ENCODE peak calls at places on chromosome 6, in nine cellular contexts. I is HFF-Myc; P is RWPE2; M is nephron progenitor cell; N is prostate gland; R is activated CD8-positive, alpha-beta T cell treated with anti-CD3 and anti-CD28 coated beads for 36 hours; D is IMR-90; F is mesothelial cell of epicardium; U is fibroblast of pulmonary artery. J is an unnamed sample.

GRCh38 chr6:90610671-90611542 is 24.0 kb upstream of the MAP3K7 start:
- DNase-seq in R (peak; percentile 69), M (peak; percentile 69), I (no peak), P (peak; percentile 60), D (peak; percentile 4), N (peak; percentile 12), U (peak; percentile 10), F (peak; percentile 24), J (peak; percentile 87)

GRCh38 chr6:1286972-1287600 is 24.8 kb upstream of the FOXQ1 start:
- DNase-seq in F (no peak), D (peak; percentile 87), N (no peak), I (no peak), U (peak; percentile 50), P (peak; percentile 96), R (no peak), M (no peak), J (no peak)

GRCh38 chr6:105137388-105137787 is 42.4 kb downstream of the POPDC3 start:
- DNase-seq in R (no peak), N (no peak), F (no peak), U (peak; percentile 18), P (no peak), D (no peak), M (peak; percentile 30), I (no peak), J (no peak)

GRCh38 chr6:157014871-157015270 is 237.7 kb downstream of the ARID1B start:
- DNase-seq in F (no peak), M (no peak), U (no peak), I (no peak), N (no peak), R (no peak), D (no peak), P (no peak), J (no peak)

GRCh38 chr6:158018851-158019361 is 37.2 kb downstream of the SYNJ2 start:
- DNase-seq in N (no peak), D (peak; percentile 85), F (no peak), U (peak; percentile 75), P (peak; percentile 34), R (no peak), M (no peak), I (no peak), J (no peak)

GRCh38 chr6:149094934-149095341 is 222.6 kb upstream of the TAB2 start:
- DNase-seq in F (no peak), N (no peak), D (peak; percentile 48), R (peak; percentile 62), I (no peak), P (no peak), U (peak; percentile 48), M (no peak), J (no peak)

GRCh38 chr6:115668781-115669180 is 391.9 kb downstream of the FRK start:
- DNase-seq in M (no peak), F (no peak), D (no peak), P (no peak), I (no peak), U (no peak), N (no peak), R (no peak), J (no peak)

GRCh38 chr6:155414049-155414448 is 41.6 kb downstream of the NOX3 start:
- DNase-seq in U (no peak), P (no peak), M (no peak), R (no peak), D (no peak), I (no peak), F (no peak), N (no peak), J (no peak)

GRCh38 chr6:88982720-88983119 is 19.3 kb upstream of the RNGTT start:
- DNase-seq in U (peak; percentile 86), R (peak; percentile 40), D (peak; percentile 79), I (peak; percentile 69), P (no peak), N (peak; percentile 62), F (no peak), M (no peak), J (no peak)

GRCh38 chr6:551405-551804 is 105.5 kb downstream of the HUS1B start:
- DNase-seq in F (no peak), U (peak; percentile 26), D (peak; percentile 51), M (peak; percentile 32), I (peak; percentile 21), R (peak; percentile 77), N (no peak), P (no peak), J (no peak)

GRCh38 chr6:9138856-9139426 is 703.6 kb upstream of the SLC35B3 start:
- DNase-seq in N (no peak), D (peak; percentile 28), I (no peak), U (no peak), F (no peak), R (no peak), P (no peak), M (no peak), J (no peak)

GRCh38 chr6:129006685-129007514 is 124.0 kb downstream of the LAMA2 start:
- DNase-seq in U (peak; percentile 3), D (peak; percentile 1), P (no peak), I (no peak), M (no peak), R (no peak), N (no peak), F (no peak), J (no peak)

GRCh38 chr6:13614126-13614925 is 809 bp upstream of the NOL7 start:
- DNase-seq in R (peak; percentile 13), M (peak; percentile 70), I (no peak), N (peak; percentile 41), D (no peak), F (peak; percentile 31), P (no peak), U (peak; percentile 55), J (no peak)

GRCh38 chr6:16241321-16241689 is 2.9 kb downstream of the GMPR start:
- DNase-seq in R (no peak), D (no peak), U (no peak), P (no peak), I (no peak), F (no peak), M (no peak), N (no peak), J (no peak)

GRCh38 chr6:21135484-21136005 is 458.0 kb upstream of the SOX4 start:
- DNase-seq in N (no peak), M (no peak), F (no peak), U (no peak), P (no peak), R (no peak), I (no peak), D (no peak), J (no peak)

GRCh38 chr6:33671381-33672072 is 40.0 kb downstream of the UQCC2 start:
- DNase-seq in F (no peak), D (no peak), P (no peak), M (no peak), I (no peak), U (no peak), R (no peak), N (no peak), J (no peak)

DNA sequence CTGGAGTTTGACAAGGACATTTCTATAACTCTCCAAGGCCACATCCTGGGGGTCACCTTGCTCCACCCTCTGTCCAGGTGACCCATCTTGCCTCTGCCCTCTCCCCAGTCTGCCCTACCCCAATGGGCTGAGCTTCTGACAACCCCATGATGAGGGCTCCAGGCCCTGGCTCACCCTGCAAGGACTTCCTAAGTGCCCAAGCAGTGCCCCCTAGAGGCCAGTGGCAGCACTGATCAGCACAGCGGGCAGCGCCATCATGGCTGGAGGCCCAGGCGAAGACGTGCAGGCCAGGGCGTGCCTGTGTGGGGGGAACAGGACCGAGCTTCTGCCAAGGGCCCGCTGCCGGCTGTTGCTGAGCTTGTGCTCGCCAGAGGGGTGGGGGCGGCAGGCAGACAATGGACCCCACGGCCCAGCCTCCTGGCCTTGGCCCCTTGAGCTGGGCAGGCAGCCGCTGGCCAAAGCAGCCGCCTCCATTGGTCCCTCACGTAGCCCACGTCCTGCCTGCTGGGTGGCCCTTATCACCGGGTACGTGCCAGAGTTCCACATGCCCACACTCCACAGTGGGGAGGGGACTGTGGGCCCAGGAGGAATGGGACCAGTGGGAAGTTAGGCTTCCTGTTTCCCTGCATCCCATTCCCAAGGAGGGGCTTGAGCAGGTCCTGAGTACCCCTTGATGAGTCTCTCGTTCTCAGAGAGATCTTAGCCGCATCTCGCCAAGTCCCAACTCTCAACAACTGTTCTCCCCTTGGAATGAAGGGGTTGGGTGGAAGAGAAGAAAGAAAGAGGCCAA is 64.3 kb downstream of the MRPL14 start:
- DNase-seq in F (no peak), P (no peak), N (no peak), D (no peak), U (peak; percentile 49), M (peak; percentile 39), I (no peak), R (peak; percentile 75), J (no peak)
- TF ChIP-seq CTCF in F (peak; percentile 39), P (peak; percentile 56), N (no peak), D (peak; percentile 43), U (peak; percentile 46), M (peak; percentile 45), I (peak; percentile 59), R (peak; percentile 69), J (peak; percentile 69)

GRCh38 chr6:53651149-53651763 is 14.3 kb downstream of the KLHL31 start:
- DNase-seq in M (peak; percentile 57), D (peak; percentile 78), N (peak; percentile 79), R (peak; percentile 82), I (peak; percentile 63), P (no peak), U (peak; percentile 85), F (no peak), J (no peak)
- TF ChIP-seq CTCF in M (peak; percentile 57), D (peak; percentile 67), N (no peak), R (peak; percentile 70), I (peak; percentile 48), P (peak; percentile 72), U (peak; percentile 46), F (peak; percentile 45), J (peak; percentile 83)

GRCh38 chr6:152164957-152165356 is 357.5 kb downstream of the ESR1 start:
- DNase-seq in U (no peak), P (no peak), M (no peak), I (no peak), N (no peak), F (no peak), D (no peak), R (no peak), J (no peak)
- TF ChIP-seq CTCF in U (no peak), P (no peak), M (no peak), I (no peak), N (no peak), F (no peak), D (no peak), R (no peak), J (no peak)

GRCh38 chr6:36119927-36120477 is 10.3 kb upstream of the MAPK13 start:
- DNase-seq in R (no peak), M (no peak), P (no peak), N (no peak), F (no peak), U (no peak), D (no peak), I (no peak), J (no peak)

GRCh38 chr6:36120979-36121706 is 9.2 kb upstream of the MAPK13 start:
- DNase-seq in D (no peak), I (no peak), R (peak; percentile 88), M (no peak), P (no peak), U (peak; percentile 61), F (no peak), N (peak; percentile 78), J (no peak)

GRCh38 chr6:36121752-36122494 is 8.4 kb upstream of the MAPK13 start:
- DNase-seq in D (no peak), M (no peak), I (no peak), N (no peak), R (no peak), P (no peak), U (no peak), F (no peak), J (no peak)

GRCh38 chr6:36119209-36119608 is 11.1 kb upstream of the MAPK13 start:
- DNase-seq in M (no peak), D (no peak), I (no peak), R (no peak), U (no peak), F (no peak), N (no peak), P (no peak), J (no peak)

GRCh38 chr6:36120539-36120938 is 9.8 kb upstream of the MAPK13 start:
- DNase-seq in N (peak; percentile 24), F (no peak), D (no peak), R (peak; percentile 89), P (no peak), U (no peak), I (no peak), M (no peak), J (no peak)
- TF ChIP-seq CTCF in N (no peak), F (no peak), D (no peak), R (no peak), P (no peak), U (no peak), I (no peak), M (no peak), J (no peak)

J was measured in chondrocyte.